ENCODE peak calls at places on chromosomes 7 and 10, in nine cellular contexts. M is Right ventricle myocardium superior; G is activated CD8-positive, alpha-beta T cell treated with anti-CD3 and anti-CD28 coated beads, Interleukin-2, amount 10 ng/mL, durations not matched to agents 7 days and 5 days; S is heart left ventricle; T is upper lobe of right lung; X is WTC11; F is activated T-helper 17 cell treated with anti-CD3 and anti-CD28 coated beads, Interleukin-2, amount 50 U/mL, for 72 hours; D is lower lobe of right lung; J is naive thymus-derived CD4-positive, alpha-beta T cell. I is an unnamed sample.

GRCh38 chr7:105682331-105683070 is 101.2 kb upstream of the EFCAB10 start:
- ATAC-seq in M (no peak), G (no peak), S (no peak), T (no peak), X (no peak), F (no peak), D (no peak), J (no peak), I (no peak)

GRCh38 chr10:36840793-36841192 is 284.6 kb upstream of the ANKRD30A start:
- ATAC-seq in M (no peak), G (no peak), S (no peak), T (no peak), X (no peak), F (no peak), D (no peak), J (no peak), I (no peak)

GRCh38 chr7:92417913-92418312 is 29.4 kb upstream of the GATAD1 start:
- ATAC-seq in M (no peak), G (no peak), S (no peak), T (no peak), X (peak; percentile 75), F (no peak), D (no peak), J (no peak), I (no peak)

GRCh38 chr10:84293574-84294016 is 34.8 kb upstream of the CCSER2 start:
- ATAC-seq in M (no peak), G (peak; percentile 76), S (no peak), T (no peak), X (no peak), F (peak; percentile 86), D (no peak), J (peak; percentile 22), I (no peak)

GRCh38 chr7:149468208-149468607 is 7.3 kb upstream of the ZNF777 start:
- ATAC-seq in M (no peak), G (no peak), S (no peak), T (no peak), X (peak; percentile 41), F (no peak), D (no peak), J (no peak), I (no peak)

GRCh38 chr10:124420254-124420653 is 1.5 kb upstream of the OAT start:
- ATAC-seq in M (no peak), G (no peak), S (no peak), T (no peak), X (no peak), F (no peak), D (no peak), J (no peak), I (no peak)

GRCh38 chr7:105304040-105304895 is 84.5 kb downstream of the SRPK2 start:
- ATAC-seq in M (no peak), G (peak; percentile 13), S (no peak), T (no peak), X (no peak), F (peak; percentile 75), D (no peak), J (no peak), I (no peak)

GRCh38 chr7:36904802-36905201 is 180.5 kb upstream of the AOAH start:
- ATAC-seq in M (no peak), G (no peak), S (no peak), T (no peak), X (no peak), F (no peak), D (no peak), J (no peak), I (no peak)

GRCh38 chr10:69278446-69278963 is at the start of gene HK1:
- ATAC-seq in M (peak; percentile 23), G (no peak), S (no peak), T (no peak), X (peak; percentile 41), F (no peak), D (no peak), J (no peak), I (no peak)

GRCh38 chr10:11358923-11359560 is 252.4 kb downstream of the USP6NL start:
- ATAC-seq in M (no peak), G (no peak), S (no peak), T (no peak), X (no peak), F (no peak), D (no peak), J (no peak), I (no peak)

GRCh38 chr7:82506702-82507101 is 63.1 kb upstream of the CACNA2D1 start:
- ATAC-seq in M (no peak), G (no peak), S (no peak), T (no peak), X (no peak), F (no peak), D (no peak), J (no peak), I (no peak)

GRCh38 chr10:86017841-86018734 is 348.5 kb downstream of the GRID1 start:
- ATAC-seq in M (peak; percentile 97), G (no peak), S (peak; percentile 91), T (peak; percentile 84), X (no peak), F (no peak), D (peak; percentile 73), J (no peak), I (peak; percentile 26)